ENCODE peak calls at places on chromosomes 6 and 20, in seven cellular contexts. B, G, O, F, Y, R and S are unnamed samples.
A peak's percentile ranks its signal among the peaks of the same experiment; 100 is the strongest.

GRCh38 chr6:52376763-52377162 is 14.8 kb downstream of the PAQR8 start:
- DNase-seq in B (no peak), G (no peak), O (no peak), F (no peak), Y (no peak), R (no peak), S (no peak)

GRCh38 chr20:61436268-61436667 is 184.2 kb downstream of the CDH4 start:
- DNase-seq in B (no peak), G (no peak), O (no peak), F (peak; percentile 83), Y (no peak), R (peak; percentile 48), S (no peak)

GRCh38 chr20:17940447-17940971 is 28.1 kb downstream of the SNX5 start:
- DNase-seq in B (no peak), G (no peak), O (no peak), F (no peak), Y (no peak), R (no peak), S (no peak)

GRCh38 chr20:9172908-9173307 is 104.0 kb downstream of the PLCB4 start:
- DNase-seq in B (no peak), G (no peak), O (no peak), F (peak; percentile 6), Y (no peak), R (no peak), S (no peak)

GRCh38 chr20:46213946-46214830 is 94.1 kb downstream of the CDH22 start:
- DNase-seq in B (no peak), G (no peak), O (no peak), F (no peak), Y (no peak), R (no peak), S (no peak)

GRCh38 chr20:62754122-62754990 is 41.9 kb upstream of the MRGBP start:
- DNase-seq in B (no peak), G (no peak), O (no peak), F (no peak), Y (no peak), R (no peak), S (no peak)

GRCh38 chr20:13353261-13353945 is 132.3 kb downstream of the ISM1 start:
- DNase-seq in B (no peak), G (no peak), O (no peak), F (no peak), Y (no peak), R (no peak), S (no peak)

GRCh38 chr20:44209691-44210421 is 715 bp downstream of the OSER1 start:
- DNase-seq in B (peak; percentile 46), G (peak; percentile 47), O (no peak), F (peak; percentile 56), Y (no peak), R (no peak), S (peak; percentile 29)

GRCh38 chr6:133837801-133838349 is 51.0 kb upstream of the TCF21 start:
- DNase-seq in B (peak; percentile 77), G (peak; percentile 46), O (peak; percentile 31), F (peak; percentile 61), Y (peak; percentile 52), R (peak; percentile 75), S (peak; percentile 84)

GRCh38 chr6:36839819-36840379 is 655 bp upstream of the CPNE5 start:
- DNase-seq in B (peak; percentile 30), G (no peak), O (no peak), F (peak; percentile 67), Y (peak; percentile 50), R (no peak), S (no peak)

GRCh38 chr6:81401970-81402690 is 350.4 kb downstream of the TENT5A start:
- DNase-seq in B (no peak), G (no peak), O (no peak), F (peak; percentile 65), Y (no peak), R (no peak), S (no peak)

GRCh38 chr6:121794630-121795029 is 359.2 kb downstream of the GJA1 start:
- DNase-seq in B (no peak), G (no peak), O (no peak), F (peak; percentile 97), Y (no peak), R (no peak), S (no peak)

GRCh38 chr6:169162968-169163903 is 90.4 kb downstream of the THBS2 start:
- DNase-seq in B (no peak), G (no peak), O (peak; percentile 78), F (peak; percentile 99), Y (no peak), R (no peak), S (no peak)

GRCh38 chr20:53210931-53211330 is 238.8 kb downstream of the TSHZ2 start:
- DNase-seq in B (no peak), G (no peak), O (no peak), F (peak; percentile 13), Y (no peak), R (no peak), S (no peak)

GRCh38 chr6:145557474-145557873 is 177.8 kb downstream of the EPM2A start:
- DNase-seq in B (no peak), G (no peak), O (no peak), F (no peak), Y (no peak), R (no peak), S (no peak)

GRCh38 chr20:37494301-37494700 is 26.7 kb upstream of the NNAT start:
- DNase-seq in B (no peak), G (no peak), O (no peak), F (no peak), Y (no peak), R (no peak), S (no peak)

GRCh38 chr6:133571681-133572080 is 317.2 kb upstream of the TCF21 start:
- DNase-seq in B (no peak), G (no peak), O (no peak), F (no peak), Y (no peak), R (no peak), S (no peak)

GRCh38 chr6:69918766-69919165 is 52.4 kb downstream of the COL19A1 start:
- DNase-seq in B (no peak), G (no peak), O (no peak), F (peak; percentile 8), Y (no peak), R (no peak), S (no peak)

GRCh38 chr20:53728359-53728758 is 134.7 kb upstream of the ZNF217 start:
- DNase-seq in B (no peak), G (no peak), O (no peak), F (no peak), Y (no peak), R (no peak), S (no peak)

GRCh38 chr6:153032255-153032882 is 29.9 kb upstream of the MTRF1L start:
- DNase-seq in B (no peak), G (no peak), O (no peak), F (peak; percentile 75), Y (no peak), R (no peak), S (peak; percentile 53)

GRCh38 chr6:40907198-40907701 is 131.8 kb downstream of the UNC5CL start:
- DNase-seq in B (peak; percentile 60), G (no peak), O (no peak), F (peak; percentile 72), Y (no peak), R (no peak), S (peak; percentile 85)

GRCh38 chr6:155426408-155426945 is 29.2 kb downstream of the NOX3 start:
- DNase-seq in B (no peak), G (no peak), O (no peak), F (no peak), Y (no peak), R (no peak), S (no peak)

GRCh38 chr6:164531745-164532144 is 777.7 kb downstream of the C6orf118 start:
- DNase-seq in B (no peak), G (no peak), O (no peak), F (no peak), Y (no peak), R (no peak), S (no peak)
- H3K4me1 ChIP-seq in B (no peaks in the 10 kb centered on the region), G (no peaks in the 10 kb centered on the region), O (no peaks in the 10 kb centered on the region), F (no peaks in the 10 kb centered on the region), Y (no peaks in the 10 kb centered on the region), R (no peaks in the 10 kb centered on the region), S (no peaks in the 10 kb centered on the region)

DNA sequence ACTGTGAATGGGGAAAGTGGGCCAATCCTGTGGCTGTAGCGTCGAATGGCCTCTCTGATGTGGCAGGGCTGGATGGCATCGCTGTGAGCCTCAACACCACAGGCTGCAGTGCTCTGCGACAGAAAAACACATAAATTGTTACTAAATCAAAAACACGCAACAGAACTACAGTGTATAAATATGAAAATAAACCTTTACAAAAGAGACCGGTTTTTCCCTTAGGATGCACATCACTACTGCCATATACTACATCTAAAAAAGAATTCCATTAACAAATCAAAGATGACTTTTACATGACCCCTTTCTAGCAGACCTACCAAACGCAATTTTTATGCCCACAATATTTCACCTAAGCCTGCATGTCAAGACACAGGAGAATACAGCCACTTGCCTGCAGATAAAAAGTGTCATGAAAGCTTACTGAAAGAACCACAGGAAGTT is 395.5 kb upstream of the RUNX2 start:
- DNase-seq in B (no peak), G (no peak), O (no peak), F (no peak), Y (peak; percentile 63), R (no peak), S (no peak)
- H3K4me3 ChIP-seq in B (no peak overlapping the region), G (no peak overlapping the region), O (no peak overlapping the region), F (no peak overlapping the region), Y (peak overlapping the region; percentile 33), R (no peak overlapping the region), S (no peak overlapping the region)

GRCh38 chr6:17938885-17939284 is 48.5 kb downstream of the KIF13A start:
- DNase-seq in B (no peak), G (no peak), O (no peak), F (peak; percentile 69), Y (no peak), R (no peak), S (no peak)
- H3K27ac ChIP-seq in B (no peak overlapping the region), G (no peak overlapping the region), O (no peak overlapping the region), F (peak overlapping the region; percentile 29), Y (no peak overlapping the region), R (no peak overlapping the region), S (no peak overlapping the region)

GRCh38 chr20:1373036-1373435 is 19.8 kb downstream of the FKBP1A start:
- DNase-seq in B (no peak), G (no peak), O (no peak), F (no peak), Y (no peak), R (no peak), S (no peak)

GRCh38 chr20:1371830-1372539 is 20.9 kb downstream of the FKBP1A start:
- DNase-seq in B (no peak), G (no peak), O (no peak), F (no peak), Y (no peak), R (no peak), S (no peak)

GRCh38 chr20:1375515-1375914 is 17.3 kb downstream of the FKBP1A start:
- DNase-seq in B (no peak), G (no peak), O (no peak), F (peak; percentile 87), Y (no peak), R (no peak), S (no peak)

GRCh38 chr20:1374246-1374645 is 18.6 kb downstream of the FKBP1A start:
- DNase-seq in B (no peak), G (no peak), O (no peak), F (no peak), Y (no peak), R (no peak), S (no peak)

DNA sequence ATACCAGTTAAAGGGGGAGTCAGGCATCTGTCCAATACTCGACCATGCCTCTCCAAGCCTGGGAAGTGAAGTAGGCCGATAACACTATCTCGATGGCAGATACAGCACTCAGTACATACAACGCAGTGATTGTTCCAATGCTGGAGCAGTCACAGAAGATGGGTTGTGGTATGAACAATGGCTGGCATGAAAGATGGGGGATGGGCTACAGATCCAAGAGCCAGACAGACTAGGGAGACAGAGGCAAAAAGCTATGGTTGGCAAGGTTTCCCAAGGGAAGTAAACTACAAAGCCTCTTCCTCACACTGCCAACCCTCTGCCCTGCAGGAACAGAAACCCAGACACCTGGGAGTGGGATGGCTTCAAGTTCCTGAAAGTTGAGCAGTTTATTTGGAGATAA is 19.2 kb downstream of the FKBP1A start:
- DNase-seq in B (no peak), G (no peak), O (no peak), F (no peak), Y (no peak), R (no peak), S (no peak)
- H3K4me1 ChIP-seq in B (peaks cover 96% of the 10 kb centered on the region), G (peaks cover 8% of the 10 kb centered on the region), O (peaks cover 22% of the 10 kb centered on the region), F (peaks cover 61% of the 10 kb centered on the region), Y (peaks cover 38% of the 10 kb centered on the region), R (peaks cover under 1% of the 10 kb centered on the region), S (peaks cover 17% of the 10 kb centered on the region)